ENCODE peak calls at places on chromosomes 4 and X, in five cellular contexts. O is tibial artery, N is gastrocnemius medialis, P is astrocyte, S is PC-3. H is an unnamed sample. For H3K27me3, the result is how much of the 10 kb centered on the place peaks cover.

GRCh38 chrX:9456250-9457074 is 8.4 kb upstream of the TBL1X start:
- DNase-seq in O (no peak), N (no peak), P (no peak), S (peak), H (no peak)

GRCh38 chrX:38636949-38637819 is 75.8 kb downstream of the TSPAN7 start:
- DNase-seq in O (peak), N (peak), P (no peak), S (no peak), H (no peak)

GRCh38 chr4:3406021-3406420 is 35.7 kb upstream of the HGFAC start:
- DNase-seq in O (no peak), N (no peak), P (no peak), S (no peak), H (no peak)

GRCh38 chrX:84501798-84502628 is at the start of gene HDX:
- DNase-seq in O (peak), N (peak), P (peak), S (peak), H (peak)

GRCh38 chrX:70313503-70313902 is 23.6 kb downstream of the KIF4A start:
- DNase-seq in O (no peak), N (no peak), P (peak), S (peak), H (no peak)

GRCh38 chr4:122142687-122143086 is 9.4 kb upstream of the BLTP1 start:
- DNase-seq in O (no peak), N (no peak), P (no peak), S (no peak), H (no peak)

GRCh38 chr4:100540156-100540555 is 22.3 kb upstream of the EMCN start:
- DNase-seq in O (no peak), N (no peak), P (no peak), S (no peak), H (no peak)

GRCh38 chr4:180960758-180961401 is 1282.3 kb upstream of the TENM3 start:
- DNase-seq in O (no peak), N (no peak), P (no peak), S (no peak), H (no peak)

DNA sequence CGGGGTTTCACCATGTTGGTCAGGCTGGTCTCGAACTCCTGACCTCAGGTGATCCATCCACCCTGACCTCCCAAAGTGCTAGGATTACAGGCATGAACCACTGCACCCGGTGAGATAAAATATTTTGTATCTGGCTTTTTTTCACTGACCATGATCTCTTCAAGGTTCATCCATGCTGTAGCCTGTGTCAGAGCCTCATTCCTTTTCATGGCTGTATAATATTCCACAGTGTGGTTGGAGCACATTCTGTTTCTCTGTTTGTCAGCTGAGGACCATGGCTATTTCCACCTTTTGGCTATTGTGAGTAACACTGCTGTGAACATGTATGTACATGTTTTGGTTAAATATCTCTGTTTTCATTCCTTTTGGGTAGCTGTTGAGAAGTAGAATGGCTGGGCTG is 169.2 kb downstream of the SHOX start:
- DNase-seq in O (no peak), N (no peak), P (no peak), S (no peak), H (no peak)
- TF ChIP-seq CTCF in O (no peak), N (no peak), P (no peak), S (no peak), H (no peak)

GRCh38 chrX:68937581-68937980 is 108.8 kb downstream of the EFNB1 start:
- DNase-seq in O (no peak), N (no peak), P (no peak), S (no peak), H (no peak)
- H3K4me3 ChIP-seq in O (no peak), N (no peak), P (no peak), S (no peak), H (no peak)

GRCh38 chrX:29225670-29226069 is 638.4 kb downstream of the IL1RAPL1 start:
- DNase-seq in O (no peak), N (no peak), P (peak), S (no peak), H (no peak)

GRCh38 chrX:29233592-29234179 is 646.4 kb downstream of the IL1RAPL1 start:
- DNase-seq in O (no peak), N (no peak), P (no peak), S (no peak), H (no peak)

GRCh38 chrX:29231800-29232199 is 644.6 kb downstream of the IL1RAPL1 start:
- DNase-seq in O (no peak), N (no peak), P (no peak), S (peak), H (peak)

DNA sequence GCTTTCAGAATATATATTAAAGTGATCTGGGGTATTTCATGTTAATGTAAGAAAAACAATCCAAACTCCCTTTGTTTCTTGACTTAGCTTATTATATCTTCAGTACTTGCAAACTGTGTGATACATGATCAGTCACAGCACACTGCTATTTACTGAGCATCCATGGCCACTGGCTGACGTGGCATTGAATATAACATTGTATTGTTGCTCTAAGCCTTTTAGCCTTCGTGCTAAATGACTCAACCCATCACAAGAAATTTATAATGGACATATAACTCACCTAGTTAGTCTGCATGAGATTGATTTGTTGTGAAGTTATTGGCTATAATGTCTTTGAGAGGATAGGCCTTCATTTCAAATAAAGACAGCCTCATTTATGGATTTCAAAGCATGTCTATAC is 642.6 kb downstream of the IL1RAPL1 start:
- DNase-seq in O (no peak), N (no peak), P (peak), S (peak), H (peak)
- H3K27me3 ChIP-seq in O (under half), N (under half), P (under half), S (under half), H (under half)

GRCh38 chr4:72283357-72283756 is 251.6 kb downstream of the NPFFR2 start:
- DNase-seq in O (no peak), N (no peak), P (no peak), S (peak), H (peak)

GRCh38 chr4:72290737-72291136 is 258.9 kb downstream of the NPFFR2 start:
- DNase-seq in O (no peak), N (no peak), P (no peak), S (no peak), H (no peak)

GRCh38 chr4:72280252-72280651 is 248.5 kb downstream of the NPFFR2 start:
- DNase-seq in O (no peak), N (no peak), P (no peak), S (no peak), H (no peak)

GRCh38 chr4:72286185-72286584 is 254.4 kb downstream of the NPFFR2 start:
- DNase-seq in O (no peak), N (no peak), P (peak), S (peak), H (peak)
- TF ChIP-seq CTCF in O (no peak), N (no peak), P (peak), S (peak), H (no peak)

DNA sequence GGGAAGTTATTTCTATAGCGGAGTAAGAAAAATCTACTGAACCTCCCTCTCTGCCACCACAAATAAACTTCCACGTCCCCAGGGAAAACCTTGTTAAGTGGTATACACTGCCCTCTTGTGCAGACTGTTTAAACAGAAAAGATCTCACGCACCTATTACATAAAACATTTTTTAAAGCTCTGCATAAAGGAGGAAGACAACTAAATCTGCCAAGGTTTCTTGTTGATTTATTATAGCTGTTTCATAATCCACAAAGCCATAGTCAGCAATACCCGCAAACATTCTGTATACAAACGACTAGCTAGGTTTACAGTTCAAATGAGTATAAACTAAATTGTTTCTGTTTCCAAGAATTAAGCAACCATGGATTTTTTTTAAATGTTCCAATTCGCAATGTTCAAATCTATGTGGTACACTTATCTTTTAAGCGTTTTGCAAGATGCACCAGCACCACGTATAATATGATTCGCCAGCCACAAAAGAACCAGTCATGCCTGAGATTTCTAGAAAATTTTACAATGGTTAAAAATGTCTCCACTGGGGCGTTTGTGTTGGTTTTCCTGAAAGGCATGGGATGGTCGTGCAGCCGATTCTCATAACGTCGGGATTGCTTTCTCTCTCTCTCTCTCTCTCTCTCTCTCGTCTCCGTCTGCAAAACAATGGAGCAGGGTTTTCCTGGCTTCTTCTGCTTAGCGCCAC is 164.6 kb downstream of the PRKX start:
- DNase-seq in O (no peak), N (no peak), P (peak), S (peak), H (peak)
- H3K4me3 ChIP-seq in O (peak), N (peak), P (peak), S (peak), H (no peak)

DNA sequence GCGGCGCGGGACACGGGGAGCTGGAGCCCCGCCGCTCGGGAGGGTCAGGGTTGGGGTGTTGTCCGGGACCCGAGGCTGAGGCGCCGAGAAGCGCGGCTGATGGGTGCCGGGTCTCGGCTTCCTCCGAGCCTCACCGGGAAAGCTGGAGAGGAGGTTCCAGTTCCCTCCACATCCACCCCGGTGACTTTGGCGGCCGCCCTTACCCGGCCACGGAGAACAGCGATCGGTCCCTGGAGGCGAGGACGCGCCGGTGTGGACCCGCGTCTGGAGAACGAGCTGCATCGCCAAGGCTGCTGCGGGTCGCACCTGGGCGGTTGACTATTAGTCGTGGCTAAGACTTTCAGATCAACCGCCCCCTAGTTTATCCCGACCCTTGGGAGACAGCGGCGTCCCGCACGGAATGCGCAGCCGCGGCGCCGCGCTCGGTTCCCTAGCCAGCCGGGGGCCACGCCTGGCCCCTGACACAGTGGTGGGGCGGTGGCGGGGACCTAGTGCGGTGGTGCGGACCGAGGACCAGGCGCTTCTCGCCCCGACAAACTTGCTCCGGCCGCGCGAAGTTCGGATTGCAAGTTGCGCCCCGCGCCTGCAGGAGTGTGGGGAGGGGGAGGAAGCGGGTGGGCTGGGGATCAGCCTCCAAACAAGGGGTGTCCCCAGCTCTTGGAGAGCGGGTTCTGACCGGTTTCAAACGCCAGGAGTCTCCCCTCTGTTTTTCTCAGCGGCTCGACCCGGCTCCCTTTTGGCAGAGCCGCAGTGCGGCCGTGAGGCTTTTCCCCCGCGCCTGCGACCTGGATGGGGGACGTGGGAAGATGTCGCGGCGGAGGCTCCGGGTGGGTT is 540 bp downstream of the FHDC1 start:
- DNase-seq in O (no peak), N (no peak), P (peak), S (peak), H (no peak)
- H3K27me3 ChIP-seq in O (under half), N (under half), P (under half), S (under half), H (under half)

GRCh38 chrX:50100188-50100587 is 100.6 kb downstream of the AKAP4 start:
- DNase-seq in O (no peak), N (no peak), P (no peak), S (peak), H (peak)
- TF ChIP-seq CTCF in O (no peak), N (no peak), P (peak), S (peak), H (peak)

DNA sequence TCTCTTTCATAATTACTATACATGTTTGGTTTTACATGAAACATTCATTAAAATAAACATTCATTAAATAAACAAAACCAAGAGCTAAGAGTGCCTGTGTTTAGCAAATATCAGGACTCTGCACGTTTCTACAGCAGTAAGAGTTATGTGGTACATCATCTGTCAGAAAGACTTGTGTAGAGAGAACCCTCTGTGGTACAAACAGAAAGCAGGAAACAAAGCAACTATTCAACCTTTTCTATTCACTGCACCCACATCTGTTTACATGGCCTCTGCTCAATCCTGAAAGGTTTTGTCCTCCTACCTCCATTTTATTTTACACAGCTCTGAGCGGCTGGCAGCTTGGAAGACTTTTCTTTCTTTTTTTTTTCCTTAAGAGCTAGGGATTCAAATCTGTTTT is 90.7 kb upstream of the PCDH18 start:
- DNase-seq in O (no peak), N (no peak), P (no peak), S (no peak), H (no peak)
- H3K4me3 ChIP-seq in O (no peak), N (no peak), P (no peak), S (no peak), H (no peak)